ENCODE peak calls at places on chromosome 11, in seven cellular contexts. One of them, this sample, is unnamed.

GRCh38 chr11:2574553-2575535 is 125.0 kb downstream of the KCNQ1OT1 start:
- DNase-seq in HuH-7.5: no peak
- DNase-seq in stimulated activated CD4-positive, alpha-beta T cell treated with anti-CD3 and anti-CD28 coated beads, Interleukin-2, amount 100 ng/mL, for 48 hours: no peak
- DNase-seq in MM.1S: no peak
- DNase-seq in A172: no peak
- DNase-seq in GF-D8: no peak
- DNase-seq in activated CD8-positive, alpha-beta T cell treated with anti-CD3 and anti-CD28 coated beads for 36 hours: no peak
- DNase-seq in this sample: no peak

GRCh38 chr11:69376155-69377028 is 82.4 kb downstream of the MYEOV start:
- DNase-seq in HuH-7.5: no peak
- DNase-seq in stimulated activated CD4-positive, alpha-beta T cell treated with anti-CD3 and anti-CD28 coated beads, Interleukin-2, amount 100 ng/mL, for 48 hours: no peak
- DNase-seq in MM.1S: no peak
- DNase-seq in A172: no peak
- DNase-seq in GF-D8: no peak
- DNase-seq in activated CD8-positive, alpha-beta T cell treated with anti-CD3 and anti-CD28 coated beads for 36 hours: no peak
- DNase-seq in this sample: no peak

GRCh38 chr11:112511906-112512305 is 251.2 kb upstream of the PLET1 start:
- DNase-seq in HuH-7.5: no peak
- DNase-seq in stimulated activated CD4-positive, alpha-beta T cell treated with anti-CD3 and anti-CD28 coated beads, Interleukin-2, amount 100 ng/mL, for 48 hours: no peak
- DNase-seq in MM.1S: no peak
- DNase-seq in A172: no peak
- DNase-seq in GF-D8: no peak
- DNase-seq in activated CD8-positive, alpha-beta T cell treated with anti-CD3 and anti-CD28 coated beads for 36 hours: no peak
- DNase-seq in this sample: no peak

GRCh38 chr11:11816511-11817319 is 25.1 kb upstream of the USP47 start:
- DNase-seq in HuH-7.5: no peak
- DNase-seq in stimulated activated CD4-positive, alpha-beta T cell treated with anti-CD3 and anti-CD28 coated beads, Interleukin-2, amount 100 ng/mL, for 48 hours: no peak
- DNase-seq in MM.1S: no peak
- DNase-seq in A172: no peak
- DNase-seq in GF-D8: no peak
- DNase-seq in activated CD8-positive, alpha-beta T cell treated with anti-CD3 and anti-CD28 coated beads for 36 hours: no peak
- DNase-seq in this sample: no peak

GRCh38 chr11:35163707-35164496 is 24.9 kb downstream of the CD44 start:
- DNase-seq in HuH-7.5: no peak
- DNase-seq in stimulated activated CD4-positive, alpha-beta T cell treated with anti-CD3 and anti-CD28 coated beads, Interleukin-2, amount 100 ng/mL, for 48 hours: no peak
- DNase-seq in MM.1S: peak
- DNase-seq in A172: no peak
- DNase-seq in GF-D8: no peak
- DNase-seq in activated CD8-positive, alpha-beta T cell treated with anti-CD3 and anti-CD28 coated beads for 36 hours: peak
- DNase-seq in this sample: peak

GRCh38 chr11:1888811-1889526 is 2.7 kb downstream of the PRR33 start:
- DNase-seq in HuH-7.5: no peak
- DNase-seq in stimulated activated CD4-positive, alpha-beta T cell treated with anti-CD3 and anti-CD28 coated beads, Interleukin-2, amount 100 ng/mL, for 48 hours: peak
- DNase-seq in MM.1S: no peak
- DNase-seq in A172: no peak
- DNase-seq in GF-D8: peak
- DNase-seq in activated CD8-positive, alpha-beta T cell treated with anti-CD3 and anti-CD28 coated beads for 36 hours: peak
- DNase-seq in this sample: no peak

GRCh38 chr11:36362902-36363301 is 66.8 kb downstream of the PRR5L start:
- DNase-seq in HuH-7.5: no peak
- DNase-seq in stimulated activated CD4-positive, alpha-beta T cell treated with anti-CD3 and anti-CD28 coated beads, Interleukin-2, amount 100 ng/mL, for 48 hours: no peak
- DNase-seq in MM.1S: no peak
- DNase-seq in A172: peak
- DNase-seq in GF-D8: no peak
- DNase-seq in activated CD8-positive, alpha-beta T cell treated with anti-CD3 and anti-CD28 coated beads for 36 hours: no peak
- DNase-seq in this sample: no peak

GRCh38 chr11:94746721-94747120 is 21.4 kb upstream of the AMOTL1 start:
- DNase-seq in HuH-7.5: no peak
- DNase-seq in stimulated activated CD4-positive, alpha-beta T cell treated with anti-CD3 and anti-CD28 coated beads, Interleukin-2, amount 100 ng/mL, for 48 hours: no peak
- DNase-seq in MM.1S: no peak
- DNase-seq in A172: peak
- DNase-seq in GF-D8: no peak
- DNase-seq in activated CD8-positive, alpha-beta T cell treated with anti-CD3 and anti-CD28 coated beads for 36 hours: no peak
- DNase-seq in this sample: no peak

GRCh38 chr11:113884361-113884836 is 9.0 kb upstream of the USP28 start:
- DNase-seq in HuH-7.5: no peak
- DNase-seq in stimulated activated CD4-positive, alpha-beta T cell treated with anti-CD3 and anti-CD28 coated beads, Interleukin-2, amount 100 ng/mL, for 48 hours: no peak
- DNase-seq in MM.1S: no peak
- DNase-seq in A172: no peak
- DNase-seq in GF-D8: no peak
- DNase-seq in activated CD8-positive, alpha-beta T cell treated with anti-CD3 and anti-CD28 coated beads for 36 hours: no peak
- DNase-seq in this sample: no peak

GRCh38 chr11:132874638-132875037 is 657.7 kb downstream of the OPCML start:
- DNase-seq in HuH-7.5: no peak
- DNase-seq in stimulated activated CD4-positive, alpha-beta T cell treated with anti-CD3 and anti-CD28 coated beads, Interleukin-2, amount 100 ng/mL, for 48 hours: no peak
- DNase-seq in MM.1S: no peak
- DNase-seq in A172: peak
- DNase-seq in GF-D8: no peak
- DNase-seq in activated CD8-positive, alpha-beta T cell treated with anti-CD3 and anti-CD28 coated beads for 36 hours: no peak
- DNase-seq in this sample: no peak

GRCh38 chr11:59264736-59265135 is 52.0 kb upstream of the MPEG1 start:
- DNase-seq in HuH-7.5: no peak
- DNase-seq in stimulated activated CD4-positive, alpha-beta T cell treated with anti-CD3 and anti-CD28 coated beads, Interleukin-2, amount 100 ng/mL, for 48 hours: no peak
- DNase-seq in MM.1S: no peak
- DNase-seq in A172: no peak
- DNase-seq in GF-D8: no peak
- DNase-seq in activated CD8-positive, alpha-beta T cell treated with anti-CD3 and anti-CD28 coated beads for 36 hours: no peak
- DNase-seq in this sample: no peak

GRCh38 chr11:68035266-68035876 is 3.5 kb upstream of the TCIRG1 start:
- DNase-seq in HuH-7.5: no peak
- DNase-seq in stimulated activated CD4-positive, alpha-beta T cell treated with anti-CD3 and anti-CD28 coated beads, Interleukin-2, amount 100 ng/mL, for 48 hours: no peak
- DNase-seq in MM.1S: no peak
- DNase-seq in A172: no peak
- DNase-seq in GF-D8: no peak
- DNase-seq in activated CD8-positive, alpha-beta T cell treated with anti-CD3 and anti-CD28 coated beads for 36 hours: no peak
- DNase-seq in this sample: no peak

GRCh38 chr11:128757235-128757711 is 63.4 kb downstream of the FLI1 start:
- DNase-seq in HuH-7.5: no peak
- DNase-seq in stimulated activated CD4-positive, alpha-beta T cell treated with anti-CD3 and anti-CD28 coated beads, Interleukin-2, amount 100 ng/mL, for 48 hours: peak
- DNase-seq in MM.1S: peak
- DNase-seq in A172: peak
- DNase-seq in GF-D8: peak
- DNase-seq in activated CD8-positive, alpha-beta T cell treated with anti-CD3 and anti-CD28 coated beads for 36 hours: peak
- DNase-seq in this sample: peak

GRCh38 chr11:62147545-62147944 is 23.7 kb downstream of the INCENP start:
- DNase-seq in HuH-7.5: no peak
- DNase-seq in stimulated activated CD4-positive, alpha-beta T cell treated with anti-CD3 and anti-CD28 coated beads, Interleukin-2, amount 100 ng/mL, for 48 hours: no peak
- DNase-seq in MM.1S: no peak
- DNase-seq in A172: no peak
- DNase-seq in GF-D8: no peak
- DNase-seq in activated CD8-positive, alpha-beta T cell treated with anti-CD3 and anti-CD28 coated beads for 36 hours: no peak
- DNase-seq in this sample: no peak

GRCh38 chr11:120489799-120490198 is 21.7 kb upstream of the GRIK4 start:
- DNase-seq in HuH-7.5: no peak
- DNase-seq in stimulated activated CD4-positive, alpha-beta T cell treated with anti-CD3 and anti-CD28 coated beads, Interleukin-2, amount 100 ng/mL, for 48 hours: no peak
- DNase-seq in MM.1S: no peak
- DNase-seq in A172: no peak
- DNase-seq in GF-D8: no peak
- DNase-seq in activated CD8-positive, alpha-beta T cell treated with anti-CD3 and anti-CD28 coated beads for 36 hours: no peak
- DNase-seq in this sample: no peak

GRCh38 chr11:128580612-128581011 is 6.7 kb downstream of the ETS1 start:
- DNase-seq in HuH-7.5: no peak
- DNase-seq in stimulated activated CD4-positive, alpha-beta T cell treated with anti-CD3 and anti-CD28 coated beads, Interleukin-2, amount 100 ng/mL, for 48 hours: no peak
- DNase-seq in MM.1S: no peak
- DNase-seq in A172: no peak
- DNase-seq in GF-D8: no peak
- DNase-seq in activated CD8-positive, alpha-beta T cell treated with anti-CD3 and anti-CD28 coated beads for 36 hours: no peak
- DNase-seq in this sample: no peak

GRCh38 chr11:126607374-126607773 is 251.9 kb downstream of the ST3GAL4 start:
- DNase-seq in HuH-7.5: peak
- DNase-seq in stimulated activated CD4-positive, alpha-beta T cell treated with anti-CD3 and anti-CD28 coated beads, Interleukin-2, amount 100 ng/mL, for 48 hours: no peak
- DNase-seq in MM.1S: peak
- DNase-seq in A172: peak
- DNase-seq in GF-D8: no peak
- DNase-seq in activated CD8-positive, alpha-beta T cell treated with anti-CD3 and anti-CD28 coated beads for 36 hours: peak
- DNase-seq in this sample: peak

GRCh38 chr11:12997168-12997567 is 11.9 kb upstream of the RASSF10 start:
- DNase-seq in HuH-7.5: no peak
- DNase-seq in stimulated activated CD4-positive, alpha-beta T cell treated with anti-CD3 and anti-CD28 coated beads, Interleukin-2, amount 100 ng/mL, for 48 hours: no peak
- DNase-seq in MM.1S: no peak
- DNase-seq in A172: no peak
- DNase-seq in GF-D8: no peak
- DNase-seq in activated CD8-positive, alpha-beta T cell treated with anti-CD3 and anti-CD28 coated beads for 36 hours: no peak
- DNase-seq in this sample: no peak

GRCh38 chr11:35990170-35990569 is 46.3 kb downstream of the LDLRAD3 start:
- DNase-seq in HuH-7.5: no peak
- DNase-seq in stimulated activated CD4-positive, alpha-beta T cell treated with anti-CD3 and anti-CD28 coated beads, Interleukin-2, amount 100 ng/mL, for 48 hours: no peak
- DNase-seq in MM.1S: no peak
- DNase-seq in A172: no peak
- DNase-seq in GF-D8: no peak
- DNase-seq in activated CD8-positive, alpha-beta T cell treated with anti-CD3 and anti-CD28 coated beads for 36 hours: no peak
- DNase-seq in this sample: no peak

GRCh38 chr11:82906236-82906635 is 4.7 kb downstream of the DDIAS start:
- DNase-seq in HuH-7.5: no peak
- DNase-seq in stimulated activated CD4-positive, alpha-beta T cell treated with anti-CD3 and anti-CD28 coated beads, Interleukin-2, amount 100 ng/mL, for 48 hours: no peak
- DNase-seq in MM.1S: peak
- DNase-seq in A172: peak
- DNase-seq in GF-D8: peak
- DNase-seq in activated CD8-positive, alpha-beta T cell treated with anti-CD3 and anti-CD28 coated beads for 36 hours: no peak
- DNase-seq in this sample: no peak

GRCh38 chr11:87432006-87432405 is 394.3 kb downstream of the TMEM135 start:
- DNase-seq in HuH-7.5: no peak
- DNase-seq in stimulated activated CD4-positive, alpha-beta T cell treated with anti-CD3 and anti-CD28 coated beads, Interleukin-2, amount 100 ng/mL, for 48 hours: no peak
- DNase-seq in MM.1S: no peak
- DNase-seq in A172: no peak
- DNase-seq in GF-D8: no peak
- DNase-seq in activated CD8-positive, alpha-beta T cell treated with anti-CD3 and anti-CD28 coated beads for 36 hours: no peak
- DNase-seq in this sample: no peak

GRCh38 chr11:112289588-112290461 is 29.2 kb upstream of the PLET1 start:
- DNase-seq in HuH-7.5: peak
- DNase-seq in stimulated activated CD4-positive, alpha-beta T cell treated with anti-CD3 and anti-CD28 coated beads, Interleukin-2, amount 100 ng/mL, for 48 hours: peak
- DNase-seq in MM.1S: peak
- DNase-seq in A172: peak
- DNase-seq in GF-D8: no peak
- DNase-seq in activated CD8-positive, alpha-beta T cell treated with anti-CD3 and anti-CD28 coated beads for 36 hours: peak
- DNase-seq in this sample: peak

GRCh38 chr11:84558085-84558905 is 1068.8 kb downstream of the DLG2 start:
- DNase-seq in HuH-7.5: no peak
- DNase-seq in stimulated activated CD4-positive, alpha-beta T cell treated with anti-CD3 and anti-CD28 coated beads, Interleukin-2, amount 100 ng/mL, for 48 hours: no peak
- DNase-seq in MM.1S: peak
- DNase-seq in A172: peak
- DNase-seq in GF-D8: peak
- DNase-seq in activated CD8-positive, alpha-beta T cell treated with anti-CD3 and anti-CD28 coated beads for 36 hours: peak
- DNase-seq in this sample: peak

GRCh38 chr11:99522467-99523173 is 501.9 kb downstream of the CNTN5 start:
- DNase-seq in HuH-7.5: no peak
- DNase-seq in stimulated activated CD4-positive, alpha-beta T cell treated with anti-CD3 and anti-CD28 coated beads, Interleukin-2, amount 100 ng/mL, for 48 hours: no peak
- DNase-seq in MM.1S: no peak
- DNase-seq in A172: peak
- DNase-seq in GF-D8: no peak
- DNase-seq in activated CD8-positive, alpha-beta T cell treated with anti-CD3 and anti-CD28 coated beads for 36 hours: no peak
- DNase-seq in this sample: no peak

GRCh38 chr11:110026823-110027626 is 66.2 kb upstream of the ZC3H12C start:
- DNase-seq in HuH-7.5: no peak
- DNase-seq in stimulated activated CD4-positive, alpha-beta T cell treated with anti-CD3 and anti-CD28 coated beads, Interleukin-2, amount 100 ng/mL, for 48 hours: no peak
- DNase-seq in MM.1S: no peak
- DNase-seq in A172: no peak
- DNase-seq in GF-D8: no peak
- DNase-seq in activated CD8-positive, alpha-beta T cell treated with anti-CD3 and anti-CD28 coated beads for 36 hours: no peak
- DNase-seq in this sample: peak

GRCh38 chr11:2212411-2213251 is 41.0 kb upstream of the TH start:
- DNase-seq in HuH-7.5: no peak
- DNase-seq in stimulated activated CD4-positive, alpha-beta T cell treated with anti-CD3 and anti-CD28 coated beads, Interleukin-2, amount 100 ng/mL, for 48 hours: no peak
- DNase-seq in MM.1S: no peak
- DNase-seq in A172: no peak
- DNase-seq in GF-D8: no peak
- DNase-seq in activated CD8-positive, alpha-beta T cell treated with anti-CD3 and anti-CD28 coated beads for 36 hours: no peak
- DNase-seq in this sample: no peak